ENCODE peak calls at places on chromosome 2, in nine cellular contexts. One of them, this sample, is unnamed.

GRCh38 chr2:113069676-113070605 is 2.2 kb downstream of the IL1F10 start:
- DNase-seq in NCI-H1930: no peak
- DNase-seq in iPS-NIHi11: no peak
- DNase-seq in amygdala: no peak
- DNase-seq in tibial nerve: no peak
- DNase-seq in GM23248: peak
- DNase-seq in RPMI7951: peak
- DNase-seq in stimulated activated CD4-positive, alpha-beta T cell treated with anti-CD3 and anti-CD28 coated beads, Interleukin-2, amount 100 ng/mL, for 48 hours: no peak
- DNase-seq in GM12892: no peak
- DNase-seq in this sample: no peak

GRCh38 chr2:10438688-10439087 is 9.4 kb downstream of the ODC1 start:
- DNase-seq in NCI-H1930: no peak
- DNase-seq in iPS-NIHi11: no peak
- DNase-seq in amygdala: no peak
- DNase-seq in tibial nerve: no peak
- DNase-seq in GM23248: no peak
- DNase-seq in RPMI7951: no peak
- DNase-seq in stimulated activated CD4-positive, alpha-beta T cell treated with anti-CD3 and anti-CD28 coated beads, Interleukin-2, amount 100 ng/mL, for 48 hours: no peak
- DNase-seq in GM12892: no peak
- DNase-seq in this sample: no peak

GRCh38 chr2:48397846-48398245 is 132.1 kb upstream of the STON1 start:
- DNase-seq in NCI-H1930: peak
- DNase-seq in iPS-NIHi11: no peak
- DNase-seq in amygdala: no peak
- DNase-seq in tibial nerve: no peak
- DNase-seq in GM23248: no peak
- DNase-seq in RPMI7951: no peak
- DNase-seq in stimulated activated CD4-positive, alpha-beta T cell treated with anti-CD3 and anti-CD28 coated beads, Interleukin-2, amount 100 ng/mL, for 48 hours: no peak
- DNase-seq in GM12892: no peak
- DNase-seq in this sample: no peak

GRCh38 chr2:238945433-238946150 is 97.7 kb downstream of the TWIST2 start:
- DNase-seq in NCI-H1930: no peak
- DNase-seq in iPS-NIHi11: peak
- DNase-seq in amygdala: no peak
- DNase-seq in tibial nerve: peak
- DNase-seq in GM23248: peak
- DNase-seq in RPMI7951: peak
- DNase-seq in stimulated activated CD4-positive, alpha-beta T cell treated with anti-CD3 and anti-CD28 coated beads, Interleukin-2, amount 100 ng/mL, for 48 hours: peak
- DNase-seq in GM12892: no peak
- DNase-seq in this sample: no peak

GRCh38 chr2:96538487-96539214 is 2.1 kb downstream of the ARID5A start:
- DNase-seq in NCI-H1930: no peak
- DNase-seq in iPS-NIHi11: peak
- DNase-seq in amygdala: peak
- DNase-seq in tibial nerve: peak
- DNase-seq in GM23248: peak
- DNase-seq in RPMI7951: no peak
- DNase-seq in stimulated activated CD4-positive, alpha-beta T cell treated with anti-CD3 and anti-CD28 coated beads, Interleukin-2, amount 100 ng/mL, for 48 hours: peak
- DNase-seq in GM12892: no peak
- DNase-seq in this sample: no peak

GRCh38 chr2:135140606-135141005 is 88.5 kb downstream of the RAB3GAP1 start:
- DNase-seq in NCI-H1930: no peak
- DNase-seq in iPS-NIHi11: no peak
- DNase-seq in amygdala: no peak
- DNase-seq in tibial nerve: no peak
- DNase-seq in GM23248: no peak
- DNase-seq in RPMI7951: no peak
- DNase-seq in stimulated activated CD4-positive, alpha-beta T cell treated with anti-CD3 and anti-CD28 coated beads, Interleukin-2, amount 100 ng/mL, for 48 hours: no peak
- DNase-seq in GM12892: no peak
- DNase-seq in this sample: no peak

GRCh38 chr2:15795426-15795825 is 144.9 kb upstream of the MYCN start:
- DNase-seq in NCI-H1930: no peak
- DNase-seq in iPS-NIHi11: no peak
- DNase-seq in amygdala: no peak
- DNase-seq in tibial nerve: peak
- DNase-seq in GM23248: no peak
- DNase-seq in RPMI7951: no peak
- DNase-seq in stimulated activated CD4-positive, alpha-beta T cell treated with anti-CD3 and anti-CD28 coated beads, Interleukin-2, amount 100 ng/mL, for 48 hours: no peak
- DNase-seq in GM12892: no peak
- DNase-seq in this sample: no peak

GRCh38 chr2:182618672-182619079 is 97.4 kb upstream of the DNAJC10 start:
- DNase-seq in NCI-H1930: no peak
- DNase-seq in iPS-NIHi11: no peak
- DNase-seq in amygdala: no peak
- DNase-seq in tibial nerve: no peak
- DNase-seq in GM23248: peak
- DNase-seq in RPMI7951: no peak
- DNase-seq in stimulated activated CD4-positive, alpha-beta T cell treated with anti-CD3 and anti-CD28 coated beads, Interleukin-2, amount 100 ng/mL, for 48 hours: no peak
- DNase-seq in GM12892: no peak
- DNase-seq in this sample: no peak

GRCh38 chr2:107932483-107932882 is 53.8 kb upstream of the SLC5A7 start:
- DNase-seq in NCI-H1930: no peak
- DNase-seq in iPS-NIHi11: no peak
- DNase-seq in amygdala: no peak
- DNase-seq in tibial nerve: no peak
- DNase-seq in GM23248: peak
- DNase-seq in RPMI7951: peak
- DNase-seq in stimulated activated CD4-positive, alpha-beta T cell treated with anti-CD3 and anti-CD28 coated beads, Interleukin-2, amount 100 ng/mL, for 48 hours: no peak
- DNase-seq in GM12892: no peak
- DNase-seq in this sample: no peak

This sample was measured in GM19239.